ENCODE peak calls at places on chromosome 3, in eight cellular contexts. Z, M, Q, N, Y, R, T and B are unnamed samples. For H3K4me1, the result is how much of the 10 kb centered on the place peaks cover.

GRCh38 chr3:123038751-123039150 is 11.2 kb upstream of the SEMA5B start:
- DNase-seq in T (no peak), R (no peak), Q (no peak), Y (no peak), Z (no peak), M (no peak), N (no peak), B (no peak)

GRCh38 chr3:156300929-156301806 is 180.8 kb downstream of the KCNAB1 start:
- DNase-seq in T (no peak), R (no peak), N (no peak), M (no peak), Q (no peak), Z (no peak), Y (no peak), B (no peak)

GRCh38 chr3:71109241-71109976 is 474.1 kb downstream of the FOXP1 start:
- DNase-seq in M (no peak), N (no peak), Y (no peak), T (no peak), Z (no peak), R (peak), Q (peak), B (no peak)

GRCh38 chr3:115040673-115041286 is 106.3 kb downstream of the ZBTB20 start:
- DNase-seq in M (peak), Q (peak), Z (peak), T (peak), R (peak), Y (peak), N (peak), B (peak)

GRCh38 chr3:28347374-28348285 is 891 bp upstream of the ZCWPW2 start:
- DNase-seq in M (peak), T (no peak), Z (peak), N (no peak), R (peak), Y (no peak), Q (peak), B (no peak)

GRCh38 chr3:149658444-149659172 is 783 bp upstream of the WWTR1 start:
- DNase-seq in Q (peak), R (peak), Y (peak), Z (peak), N (peak), T (peak), M (peak), B (no peak)

GRCh38 chr3:58237940-58238681 is 519 bp downstream of the ABHD6 start:
- DNase-seq in Z (peak), M (peak), Y (peak), R (peak), Q (peak), T (peak), N (no peak), B (peak)

GRCh38 chr3:150871192-150871591 is 34.0 kb downstream of the MINDY4B start:
- DNase-seq in Y (peak), T (no peak), N (no peak), Q (peak), M (no peak), R (peak), Z (no peak), B (no peak)

GRCh38 chr3:141686477-141687280 is 51.4 kb upstream of the RNF7 start:
- DNase-seq in Q (peak), M (peak), T (no peak), Z (no peak), N (no peak), Y (no peak), R (peak), B (no peak)

GRCh38 chr3:127427666-127428065 is 139.8 kb upstream of the PRR20G start:
- DNase-seq in Y (no peak), Q (no peak), T (no peak), R (no peak), N (no peak), Z (no peak), M (no peak), B (no peak)

GRCh38 chr3:87766736-87767135 is 292.1 kb downstream of the CGGBP1 start:
- DNase-seq in Y (no peak), Q (peak), Z (peak), T (no peak), R (no peak), M (no peak), N (no peak), B (no peak)

GRCh38 chr3:84904212-84904611 is 54.6 kb upstream of the CADM2 start:
- DNase-seq in R (no peak), T (no peak), Q (no peak), N (no peak), M (no peak), Y (no peak), Z (no peak), B (no peak)

GRCh38 chr3:193757457-193757856 is 164.4 kb downstream of the OPA1 start:
- DNase-seq in Z (no peak), Q (no peak), R (no peak), N (no peak), M (no peak), T (no peak), Y (no peak), B (no peak)

GRCh38 chr3:100289339-100289738 is 28.5 kb downstream of the TBC1D23 start:
- DNase-seq in Q (no peak), Y (no peak), T (no peak), M (no peak), Z (no peak), R (peak), N (no peak), B (peak)

GRCh38 chr3:171159822-171160157 is 133.3 kb upstream of the SLC2A2 start:
- DNase-seq in M (no peak), Q (no peak), N (no peak), T (no peak), Z (no peak), R (no peak), Y (no peak), B (no peak)

GRCh38 chr3:23657647-23658046 is 148.1 kb upstream of the UBE2E1 start:
- DNase-seq in T (no peak), Y (no peak), Q (no peak), R (no peak), M (no peak), N (no peak), Z (no peak), B (no peak)

GRCh38 chr3:116517308-116517707 is 72.0 kb upstream of the LSAMP start:
- DNase-seq in M (peak), Y (peak), Q (no peak), N (no peak), R (peak), Z (peak), T (peak), B (peak)

GRCh38 chr3:67564973-67565372 is 89.4 kb downstream of the SUCLG2 start:
- DNase-seq in Q (no peak), Y (no peak), T (no peak), M (no peak), R (no peak), N (no peak), Z (no peak), B (no peak)

GRCh38 chr3:153829596-153830170 is 291.5 kb upstream of the ARHGEF26 start:
- DNase-seq in Y (no peak), M (no peak), Z (no peak), T (no peak), Q (peak), N (no peak), R (peak), B (no peak)

GRCh38 chr3:136659253-136659652 is 92.9 kb downstream of the STAG1 start:
- DNase-seq in M (peak), Y (peak), N (no peak), Z (peak), R (peak), Q (no peak), T (no peak), B (peak)

GRCh38 chr3:32117324-32117723 is 10.9 kb downstream of the GPD1L start:
- DNase-seq in N (no peak), T (no peak), M (no peak), Y (no peak), R (no peak), Q (peak), Z (no peak), B (no peak)

GRCh38 chr3:44712455-44713075 is at the start of gene ZNF502:
- DNase-seq in R (peak), Q (no peak), N (peak), T (no peak), Z (peak), M (peak), Y (peak), B (no peak)

GRCh38 chr3:58898513-58898912 is 151.3 kb downstream of the CFAP20DC start:
- DNase-seq in M (no peak), N (no peak), Q (no peak), Z (no peak), Y (no peak), R (no peak), T (no peak), B (no peak)

GRCh38 chr3:67048067-67048715 is 50.1 kb downstream of the KBTBD8 start:
- DNase-seq in Y (no peak), Q (no peak), M (no peak), T (no peak), N (no peak), Z (no peak), R (no peak), B (peak)

GRCh38 chr3:18378218-18378617 is 46.9 kb downstream of the SATB1 start:
- DNase-seq in M (no peak), N (no peak), Y (no peak), R (no peak), Z (no peak), Q (no peak), T (no peak), B (no peak)

GRCh38 chr3:128665362-128666021 is 14.9 kb upstream of the RPN1 start:
- DNase-seq in R (no peak), T (no peak), Q (peak), N (no peak), M (no peak), Z (no peak), Y (no peak), B (no peak)

GRCh38 chr3:178536271-178537079 is at the start of gene KCNMB2:
- DNase-seq in Y (peak), R (no peak), Q (no peak), N (no peak), Z (peak), M (peak), T (peak), B (no peak)

GRCh38 chr3:78112266-78112665 is 1072.4 kb downstream of the ROBO2 start:
- DNase-seq in T (no peak), Z (no peak), Q (no peak), M (no peak), N (no peak), R (no peak), Y (no peak), B (no peak)

GRCh38 chr3:89246326-89246725 is 138.9 kb downstream of the EPHA3 start:
- DNase-seq in Z (peak), Y (no peak), Q (no peak), T (no peak), N (no peak), R (no peak), M (peak), B (no peak)

GRCh38 chr3:89252865-89253264 is 145.4 kb downstream of the EPHA3 start:
- DNase-seq in Q (peak), R (no peak), N (no peak), T (no peak), M (no peak), Z (no peak), Y (no peak), B (no peak)

GRCh38 chr3:89256395-89256794 is 149.0 kb downstream of the EPHA3 start:
- DNase-seq in Y (no peak), Q (no peak), Z (no peak), T (no peak), R (no peak), M (no peak), N (no peak), B (no peak)

GRCh38 chr3:89250742-89251141 is 143.3 kb downstream of the EPHA3 start:
- DNase-seq in Q (no peak), R (no peak), N (no peak), Z (no peak), T (no peak), M (no peak), Y (no peak), B (no peak)
- H3K4me1 ChIP-seq in Q (under half), R (under half), N (under half), Z (under half), T (under half), M (under half), Y (under half), B (under half)

GRCh38 chr3:172808969-172809546 is 58.5 kb downstream of the ECT2 start:
- DNase-seq in Y (peak), Q (peak), N (peak), M (peak), Z (peak), R (peak), T (peak), B (peak)
- TF ChIP-seq EZH2phosphoT487 in Y (no peak), Q (no peak), N (no peak), M (no peak), Z (no peak), R (no peak), T (no peak), B (no peak)

GRCh38 chr3:4994823-4995499 is 15.7 kb downstream of the BHLHE40 start:
- DNase-seq in N (peak), Q (peak), M (no peak), Z (no peak), T (no peak), R (peak), Y (peak), B (no peak)

GRCh38 chr3:4995500-4996053 is 16.3 kb downstream of the BHLHE40 start:
- DNase-seq in M (no peak), T (no peak), R (peak), Y (no peak), Q (peak), Z (no peak), N (peak), B (no peak)

GRCh38 chr3:4992118-4992517 is 12.9 kb downstream of the BHLHE40 start:
- DNase-seq in Q (no peak), Z (no peak), Y (no peak), M (no peak), R (no peak), N (no peak), T (no peak), B (no peak)

GRCh38 chr3:4994144-4994730 is 15.0 kb downstream of the BHLHE40 start:
- DNase-seq in Y (no peak), M (no peak), Q (peak), N (peak), R (peak), Z (no peak), T (no peak), B (no peak)

DNA sequence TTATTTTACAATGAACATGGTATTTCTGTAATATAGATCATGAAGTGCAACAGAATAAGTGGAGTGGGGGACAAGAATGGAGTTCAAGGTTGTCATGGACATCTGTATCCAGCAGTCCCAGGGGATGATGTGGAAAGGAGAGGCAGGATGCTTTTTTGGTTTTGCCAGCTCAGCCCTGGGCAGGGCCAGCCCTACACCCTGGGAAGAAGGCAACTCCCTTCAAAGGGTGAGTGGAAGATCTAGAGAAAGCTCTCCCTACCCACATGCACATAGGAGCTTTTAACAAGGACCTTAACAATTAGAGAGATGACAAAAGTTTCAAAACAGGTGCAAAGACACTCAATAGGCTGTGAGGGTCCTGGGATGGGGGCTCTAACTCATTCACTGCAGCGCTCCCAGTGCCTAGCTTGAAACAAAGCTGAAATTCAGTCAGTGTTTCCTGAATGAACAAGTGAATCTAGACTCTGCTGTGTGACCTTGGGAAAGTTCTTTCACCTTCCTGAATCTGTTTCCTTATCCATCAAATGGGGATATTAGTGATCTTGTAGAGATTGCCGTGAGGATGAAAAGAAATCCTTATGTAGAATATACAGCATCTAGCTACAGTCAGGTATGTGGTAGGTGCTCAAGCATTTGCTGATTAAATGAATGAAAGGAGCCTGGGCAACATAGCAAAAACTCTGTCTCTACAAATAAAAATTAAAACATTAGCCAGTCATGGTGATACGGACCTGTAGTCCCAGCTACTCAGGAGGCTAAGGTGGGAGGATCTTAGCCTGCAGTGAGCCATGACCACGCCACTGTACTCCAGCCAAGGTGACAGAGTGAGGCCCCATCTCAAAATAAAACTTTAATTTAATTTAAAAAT is 14.3 kb downstream of the BHLHE40 start:
- DNase-seq in R (peak), Q (no peak), Z (no peak), N (no peak), Y (no peak), M (no peak), T (no peak), B (no peak)
- H3K27ac ChIP-seq in R (peak), Q (peak), Z (no peak), N (no peak), Y (no peak), M (no peak), T (no peak), B (no peak)

GRCh38 chr3:144381607-144382006 is 410.0 kb downstream of the DIPK2A start:
- DNase-seq in M (no peak), Q (peak), R (no peak), Z (no peak), Y (no peak), N (no peak), T (no peak), B (no peak)
- H3K4me1 ChIP-seq in M (under half), Q (under half), R (under half), Z (under half), Y (under half), N (under half), T (under half), B (under half)

DNA sequence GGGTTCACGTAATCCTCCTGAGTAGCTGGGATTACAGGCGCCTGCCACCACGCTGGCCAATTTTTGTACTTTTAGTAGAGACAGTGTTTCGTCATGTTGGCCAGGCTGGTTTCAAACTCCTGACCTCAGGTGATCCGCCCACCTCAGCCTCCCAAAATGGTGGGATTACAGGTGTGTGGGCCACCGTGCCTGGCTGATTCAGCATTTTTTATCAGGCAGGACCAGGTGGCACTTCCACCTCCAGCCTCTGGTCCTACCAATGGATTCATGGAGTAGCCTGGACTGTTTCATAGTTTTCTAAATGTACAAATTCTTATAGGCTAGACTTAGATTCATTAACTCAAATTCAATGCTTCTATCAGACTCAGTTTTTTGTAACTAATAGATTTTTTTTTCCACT is 9.4 kb downstream of the VHL start:
- DNase-seq in T (no peak), R (no peak), N (no peak), Z (no peak), Y (no peak), M (no peak), Q (no peak), B (no peak)
- TF ChIP-seq EZH2phosphoT487 in T (no peak), R (no peak), N (no peak), Z (no peak), Y (no peak), M (no peak), Q (no peak), B (no peak)

DNA sequence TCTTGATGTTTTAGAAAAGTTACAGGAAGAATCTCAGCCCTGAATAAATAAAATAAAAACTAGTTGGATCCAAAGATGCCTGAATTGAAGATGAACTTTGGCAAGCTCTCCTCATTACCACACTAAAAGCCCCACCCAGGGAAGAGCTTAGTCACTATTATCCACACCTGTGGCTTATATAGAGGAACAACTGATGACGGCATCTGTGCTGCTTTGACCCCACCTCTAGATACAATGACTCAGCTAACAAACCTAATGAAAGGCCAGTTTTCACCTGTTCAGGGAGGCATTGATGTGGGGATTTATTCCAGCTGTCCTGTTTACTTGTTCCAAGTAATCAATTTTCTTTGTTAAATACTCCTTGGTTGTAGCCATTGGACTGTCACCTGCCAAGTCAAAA is 604.7 kb upstream of the EPHA6 start:
- DNase-seq in T (no peak), N (no peak), Z (no peak), Y (peak), Q (peak), M (no peak), R (no peak), B (no peak)
- H3K27ac ChIP-seq in T (no peak), N (no peak), Z (no peak), Y (peak), Q (peak), M (no peak), R (no peak), B (no peak)

GRCh38 chr3:112124901-112125607 is 8.0 kb downstream of the GCSAM start:
- DNase-seq in T (no peak), Q (no peak), R (no peak), Y (no peak), M (no peak), Z (no peak), N (no peak), B (peak)
- H3K4me1 ChIP-seq in T (half or more), Q (under half), R (under half), Y (under half), M (under half), Z (half or more), N (under half), B (half or more)